ENCODE peak calls at places on chromosomes 13 and 19, in four cellular contexts. J is suprapubic skin, P is heart left ventricle, Q is tibial artery. B is an unnamed sample.

GRCh38 chr13:55087085-55087484 is 2053.6 kb upstream of the PRR20A start:
- DNase-seq in J (no peak), P (no peak), Q (no peak), B (no peak)

GRCh38 chr19:7099597-7099921 is 30.1 kb downstream of the ZNF557 start:
- DNase-seq in J (no peak), P (no peak), Q (no peak), B (no peak)

GRCh38 chr13:80577951-80578670 is 237.2 kb upstream of the SPRY2 start:
- DNase-seq in J (no peak), P (peak; percentile 23), Q (no peak), B (no peak)

GRCh38 chr13:78147905-78148304 is 229.3 kb upstream of the EDNRB start:
- DNase-seq in J (no peak), P (no peak), Q (no peak), B (no peak)

GRCh38 chr19:17627921-17628320 is 60.2 kb downstream of the UNC13A start:
- DNase-seq in J (no peak), P (no peak), Q (no peak), B (no peak)

GRCh38 chr19:42175952-42176648 is 41.4 kb downstream of the DEDD2 start:
- DNase-seq in J (no peak), P (no peak), Q (no peak), B (no peak)

GRCh38 chr13:35914662-35915061 is 216.5 kb downstream of the DCLK1 start:
- DNase-seq in J (no peak), P (no peak), Q (no peak), B (no peak)

GRCh38 chr19:16338470-16339360 is 14.1 kb downstream of the KLF2 start:
- DNase-seq in J (no peak), P (no peak), Q (no peak), B (no peak)

GRCh38 chr13:98598043-98598442 is 21.1 kb upstream of the STK24 start:
- DNase-seq in J (no peak), P (no peak), Q (no peak), B (no peak)

GRCh38 chr13:109708014-109708617 is 78.3 kb downstream of the IRS2 start:
- DNase-seq in J (no peak), P (no peak), Q (no peak), B (no peak)

GRCh38 chr13:50531917-50532899 is 311.3 kb downstream of the DLEU7 start:
- DNase-seq in J (no peak), P (no peak), Q (no peak), B (no peak)

GRCh38 chr13:89199138-89199537 is 1528.0 kb downstream of the SLITRK5 start:
- DNase-seq in J (no peak), P (no peak), Q (no peak), B (no peak)

GRCh38 chr13:96636310-96636709 is 358.0 kb downstream of the OXGR1 start:
- DNase-seq in J (no peak), P (no peak), Q (no peak), B (no peak)

GRCh38 chr13:100828226-100828625 is 153.6 kb upstream of the TMTC4 start:
- DNase-seq in J (no peak), P (no peak), Q (no peak), B (no peak)

GRCh38 chr19:29681422-29682235 is 16.4 kb downstream of the PLEKHF1 start:
- DNase-seq in J (no peak), P (no peak), Q (peak; percentile 79), B (no peak)

GRCh38 chr13:113591750-113592149 is 7.2 kb downstream of the TFDP1 start:
- DNase-seq in J (peak; percentile 16), P (no peak), Q (peak; percentile 31), B (peak; percentile 60)

GRCh38 chr13:108376308-108376707 is 106.8 kb downstream of the TNFSF13B start:
- DNase-seq in J (no peak), P (no peak), Q (no peak), B (no peak)

GRCh38 chr13:40345654-40346372 is 320.6 kb downstream of the FOXO1 start:
- DNase-seq in J (no peak), P (no peak), Q (no peak), B (no peak)

GRCh38 chr19:34383599-34383998 is 18.6 kb downstream of the GPI start:
- DNase-seq in J (no peak), P (no peak), Q (no peak), B (no peak)

GRCh38 chr13:29934531-29935308 is 84.3 kb upstream of the UBL3 start:
- DNase-seq in J (no peak), P (no peak), Q (no peak), B (no peak)

GRCh38 chr19:6503407-6504201 is 1.5 kb upstream of the TUBB4A start:
- DNase-seq in J (no peak), P (no peak), Q (no peak), B (no peak)

GRCh38 chr13:110812111-110812868 is 98.8 kb downstream of the ING1 start:
- DNase-seq in J (no peak), P (no peak), Q (peak; percentile 66), B (no peak)

GRCh38 chr13:42047561-42048322 is 706 bp upstream of the DGKH start:
- DNase-seq in J (peak; percentile 72), P (peak; percentile 40), Q (peak; percentile 70), B (no peak)

GRCh38 chr19:30781519-30781918 is 409.3 kb downstream of the ZNF536 start:
- DNase-seq in J (peak; percentile 86), P (no peak), Q (no peak), B (peak; percentile 80)

GRCh38 chr13:41231786-41232185 is 31.6 kb downstream of the MTRF1 start:
- DNase-seq in J (no peak), P (no peak), Q (no peak), B (no peak)

GRCh38 chr19:48627865-48628314 is 8.6 kb downstream of the SPHK2 start:
- DNase-seq in J (no peak), P (no peak), Q (no peak), B (no peak)

GRCh38 chr13:94384217-94384905 is 95.1 kb downstream of the DCT start:
- DNase-seq in J (no peak), P (no peak), Q (no peak), B (no peak)

GRCh38 chr19:43997631-43998290 is 5.0 kb upstream of the ZNF230 start:
- DNase-seq in J (no peak), P (no peak), Q (no peak), B (no peak)

GRCh38 chr13:26132756-26133155 is 80.9 kb upstream of the SHISA2 start:
- DNase-seq in J (no peak), P (no peak), Q (no peak), B (no peak)

GRCh38 chr13:39895254-39895653 is 239.8 kb downstream of the COG6 start:
- DNase-seq in J (no peak), P (no peak), Q (no peak), B (no peak)

GRCh38 chr13:112341976-112342735 is 34.0 kb upstream of the SPACA7 start:
- DNase-seq in J (no peak), P (no peak), Q (peak; percentile 48), B (no peak)
- TF ChIP-seq CTCF in J (no peak), P (no peak), Q (no peak), B (no peak)

DNA sequence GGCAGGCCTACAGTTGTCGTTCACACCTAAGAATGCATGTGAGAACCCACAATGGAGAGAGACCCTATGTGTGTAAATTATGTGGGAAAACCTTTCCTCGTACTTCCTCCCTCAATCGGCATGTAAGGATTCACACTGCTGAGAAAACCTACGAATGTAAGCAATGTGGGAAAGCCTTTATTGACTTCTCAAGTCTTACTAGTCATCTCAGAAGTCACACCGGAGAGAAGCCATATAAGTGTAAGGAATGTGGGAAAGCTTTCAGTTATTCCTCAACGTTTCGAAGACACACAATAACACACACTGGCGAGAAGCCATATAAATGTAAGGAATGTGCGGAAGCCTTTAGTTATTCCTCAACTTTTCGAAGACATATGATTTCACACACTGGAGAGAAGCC is 11.3 kb downstream of the ZNF555 start:
- DNase-seq in J (no peak), P (no peak), Q (no peak), B (no peak)
- TF ChIP-seq CTCF in J (no peak), P (no peak), Q (no peak), B (no peak)

DNA sequence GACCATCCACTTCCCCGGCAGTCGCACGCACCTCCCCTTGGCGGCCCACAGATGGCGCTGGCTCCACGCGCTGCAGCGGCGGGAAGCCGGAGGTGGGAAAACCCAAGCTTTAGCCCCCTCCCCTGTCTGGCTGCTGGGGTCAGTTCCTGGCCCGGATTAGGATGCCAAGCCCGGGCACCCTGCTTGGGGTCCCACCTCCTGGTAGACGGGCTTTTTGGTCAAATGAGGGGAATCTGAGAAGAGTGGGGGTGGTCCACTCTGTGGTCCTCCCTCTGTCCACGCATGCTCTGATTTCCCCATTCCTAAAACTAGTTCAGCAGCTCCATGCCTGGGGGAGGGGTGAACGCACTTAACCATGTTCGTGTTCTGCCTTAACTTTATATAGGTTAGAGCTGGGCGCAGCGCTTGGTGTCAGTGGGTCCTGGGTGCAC is 8.1 kb upstream of the ADGRE2 start:
- DNase-seq in J (no peak), P (peak; percentile 28), Q (peak; percentile 51), B (peak; percentile 57)
- TF ChIP-seq CTCF in J (no peak), P (peak; percentile 58), Q (no peak), B (peak; percentile 50)

GRCh38 chr19:51396175-51396574 is 5.8 kb upstream of the C19orf84 start:
- DNase-seq in J (no peak), P (no peak), Q (no peak), B (no peak)

GRCh38 chr19:51391073-51391611 is 751 bp upstream of the C19orf84 start:
- DNase-seq in J (no peak), P (no peak), Q (no peak), B (no peak)

GRCh38 chr19:51389143-51389542 is 1.2 kb downstream of the C19orf84 start:
- DNase-seq in J (no peak), P (no peak), Q (no peak), B (no peak)

GRCh38 chr19:51398096-51398704 is 7.8 kb upstream of the C19orf84 start:
- DNase-seq in J (no peak), P (no peak), Q (no peak), B (no peak)

GRCh38 chr19:51394045-51394836 is 3.9 kb upstream of the C19orf84 start:
- DNase-seq in J (peak; percentile 95), P (peak; percentile 94), Q (peak; percentile 94), B (peak; percentile 94)
- TF ChIP-seq CTCF in J (no peak), P (no peak), Q (no peak), B (peak; percentile 37)

DNA sequence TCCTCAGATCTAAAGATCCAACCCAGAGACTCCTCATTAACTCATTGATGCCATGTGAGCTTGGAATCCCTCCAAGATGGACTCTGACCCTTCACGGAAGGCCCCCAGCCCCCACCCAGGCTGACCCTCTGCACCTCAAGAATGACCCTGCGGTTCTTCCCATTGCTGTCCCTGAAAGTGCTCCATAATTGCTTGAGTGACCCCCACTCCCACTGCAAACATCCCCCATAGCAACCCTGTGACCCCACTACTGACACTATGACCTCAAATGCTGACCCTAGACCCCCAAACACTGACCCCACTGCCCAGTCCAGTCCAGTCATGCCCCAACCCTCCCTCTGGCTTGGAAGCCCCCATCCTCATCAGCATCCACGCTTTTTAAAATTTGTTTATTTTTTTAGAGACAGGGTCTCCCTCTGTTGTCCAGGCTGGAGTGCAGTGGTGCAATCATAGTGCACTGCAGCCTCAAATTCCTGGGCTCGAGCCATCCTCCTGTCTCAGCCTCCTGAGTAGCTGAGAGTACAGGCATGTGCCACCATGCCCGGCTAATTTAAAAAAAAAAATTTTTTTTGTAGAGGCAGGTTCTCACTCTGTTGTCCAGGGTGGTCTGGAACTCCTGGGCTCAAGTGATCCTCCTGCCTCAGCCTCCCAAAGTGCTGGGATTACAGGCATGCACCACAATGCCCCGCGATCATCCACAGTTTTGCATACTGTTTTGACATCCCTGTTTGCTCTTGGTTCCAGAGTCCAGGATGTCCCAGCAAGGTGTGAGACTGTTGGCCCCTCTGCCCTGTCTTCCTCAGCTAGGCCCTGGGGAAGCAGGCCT is 855 bp downstream of the LYL1 start:
- DNase-seq in J (no peak), P (no peak), Q (no peak), B (no peak)
- TF ChIP-seq CTCF in J (no peak), P (no peak), Q (no peak), B (no peak)